ENCODE peak calls at places on chromosomes 2 and 18, in four cellular contexts. N, H, E and R are unnamed samples.

GRCh38 chr2:149735237-149735958 is 147.8 kb upstream of the MMADHC start:
- DNase-seq in N (no peak), H (peak), E (no peak), R (no peak)

GRCh38 chr2:98702127-98702802 is 28.7 kb downstream of the MGAT4A start:
- DNase-seq in N (no peak), H (no peak), E (no peak), R (peak)

GRCh38 chr2:128511731-128512663 is 193.3 kb upstream of the HS6ST1 start:
- DNase-seq in N (no peak), H (no peak), E (peak), R (no peak)

GRCh38 chr2:18479901-18480369 is 80.5 kb downstream of the RDH14 start:
- DNase-seq in N (no peak), H (peak), E (no peak), R (no peak)

GRCh38 chr2:28403388-28403956 is 10.8 kb downstream of the FOSL2 start:
- DNase-seq in N (no peak), H (no peak), E (no peak), R (no peak)

GRCh38 chr18:53909668-53910067 is 314.8 kb downstream of the MBD2 start:
- DNase-seq in N (no peak), H (no peak), E (peak), R (no peak)

GRCh38 chr18:79062806-79063205 is 6.4 kb upstream of the ATP9B start:
- DNase-seq in N (no peak), H (no peak), E (no peak), R (no peak)

GRCh38 chr2:136025057-136025973 is 39.9 kb upstream of the DARS1 start:
- DNase-seq in N (peak), H (peak), E (peak), R (peak)

GRCh38 chr2:218263817-218264611 is 3.2 kb downstream of the GPBAR1 start:
- DNase-seq in N (no peak), H (no peak), E (no peak), R (no peak)

GRCh38 chr2:43424262-43425207 is 171.3 kb downstream of the THADA start:
- DNase-seq in N (no peak), H (peak), E (no peak), R (no peak)

GRCh38 chr2:47056875-47057731 is 98.0 kb downstream of the STPG4 start:
- DNase-seq in N (no peak), H (peak), E (no peak), R (no peak)

GRCh38 chr2:241261628-241262027 is 53.8 kb downstream of the HDLBP start:
- DNase-seq in N (no peak), H (no peak), E (no peak), R (no peak)

GRCh38 chr2:124668161-124668560 is 643.1 kb downstream of the CNTNAP5 start:
- DNase-seq in N (no peak), H (no peak), E (no peak), R (no peak)

GRCh38 chr2:30336978-30337841 is 105.9 kb downstream of the LBH start:
- DNase-seq in N (no peak), H (no peak), E (no peak), R (no peak)

GRCh38 chr2:190215620-190216019 is 104.0 kb downstream of the HIBCH start:
- DNase-seq in N (no peak), H (peak), E (no peak), R (no peak)

GRCh38 chr2:156944871-156945270 is 312.6 kb upstream of the GALNT5 start:
- DNase-seq in N (no peak), H (no peak), E (no peak), R (no peak)

GRCh38 chr2:41595235-41595634 is 452.6 kb upstream of the PKDCC start:
- DNase-seq in N (no peak), H (peak), E (no peak), R (no peak)

GRCh38 chr2:198084136-198084535 is 279.7 kb downstream of the PLCL1 start:
- DNase-seq in N (no peak), H (no peak), E (no peak), R (no peak)

GRCh38 chr2:240458900-240459391 is 23.5 kb downstream of the GPC1 start:
- DNase-seq in N (no peak), H (no peak), E (peak), R (peak)

GRCh38 chr2:158539176-158539895 is 82.6 kb downstream of the PKP4 start:
- DNase-seq in N (no peak), H (peak), E (no peak), R (peak)

GRCh38 chr2:171410101-171410500 is 23.7 kb downstream of the METTL8 start:
- DNase-seq in N (no peak), H (no peak), E (no peak), R (no peak)

GRCh38 chr2:10380048-10380926 is 67.8 kb downstream of the ODC1 start:
- DNase-seq in N (no peak), H (peak), E (no peak), R (no peak)

GRCh38 chr2:159960413-159960812 is 102.0 kb downstream of the PLA2R1 start:
- DNase-seq in N (no peak), H (peak), E (no peak), R (no peak)

GRCh38 chr2:161471631-161472030 is 55.5 kb downstream of the TBR1 start:
- DNase-seq in N (no peak), H (no peak), E (no peak), R (no peak)

DNA sequence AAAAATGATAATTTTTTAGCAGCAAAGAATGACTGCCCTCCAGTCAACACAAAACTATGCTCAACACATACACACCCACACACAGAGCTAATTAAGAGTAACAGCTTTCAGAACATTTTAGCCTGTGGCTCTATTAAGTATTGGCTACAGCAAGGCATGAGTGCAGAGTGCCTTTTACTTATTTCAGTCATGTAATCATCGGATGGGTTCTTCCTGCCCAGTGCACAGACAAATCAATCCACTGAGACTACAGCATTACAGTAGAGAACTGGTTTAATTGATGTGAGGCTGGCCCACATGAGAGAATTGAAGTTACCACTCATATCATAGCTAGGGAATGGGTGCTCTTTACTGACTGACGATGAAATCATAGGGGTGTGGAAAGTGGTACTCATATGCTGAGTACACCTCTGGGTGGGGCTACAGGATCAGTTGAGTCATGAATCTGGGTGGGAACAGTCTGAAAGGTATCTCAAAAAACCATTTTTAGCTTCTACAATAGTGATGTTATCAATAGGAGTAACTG is 241.0 kb downstream of the FSIP2 start:
- DNase-seq in N (no peak), H (no peak), E (no peak), R (no peak)
- TF ChIP-seq CTCF in N (no peak), H (no peak), E (peak), R (no peak)

DNA sequence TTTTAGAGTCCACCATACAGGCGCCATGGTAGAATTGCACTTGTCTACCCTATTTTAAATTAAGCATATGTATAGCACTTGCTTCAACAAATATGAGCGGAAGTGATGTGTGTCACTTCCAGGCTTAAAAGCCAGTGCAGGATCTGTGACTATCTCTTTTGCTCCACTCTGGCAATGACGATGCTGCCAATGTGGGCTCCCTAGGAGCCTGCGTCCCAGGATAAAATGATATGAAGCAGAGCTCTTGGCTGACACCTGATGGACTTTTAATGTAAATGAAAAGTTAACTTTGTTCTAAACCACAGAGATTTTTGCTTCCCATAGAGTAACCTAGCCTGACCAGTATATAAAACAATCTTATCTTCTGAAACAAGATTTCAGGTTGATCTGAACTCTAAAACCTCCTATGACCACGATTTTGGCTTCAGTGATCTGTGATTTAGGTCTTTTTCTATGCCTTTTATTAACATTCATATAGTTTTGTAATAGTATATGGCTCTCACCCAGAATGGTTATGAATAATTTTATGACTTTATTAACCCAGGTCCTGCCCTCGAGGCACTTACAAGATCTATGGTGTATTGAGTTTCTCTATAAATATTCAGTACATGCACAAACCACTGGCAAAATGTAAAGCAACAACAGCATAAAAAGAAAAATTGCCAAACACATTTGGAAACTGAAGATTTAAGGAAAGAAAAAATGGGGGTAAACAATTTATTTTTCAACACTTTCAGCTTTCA is 422.5 kb upstream of the PIK3C3 start:
- DNase-seq in N (no peak), H (peak), E (peak), R (no peak)
- TF ChIP-seq CTCF in N (no peak), H (peak), E (peak), R (no peak)

GRCh38 chr2:21928292-21928691 is 804.5 kb downstream of the TDRD15 start:
- DNase-seq in N (no peak), H (peak), E (no peak), R (no peak)
- TF ChIP-seq CTCF in N (peak), H (peak), E (no peak), R (no peak)

GRCh38 chr2:203021986-203022385 is 7.3 kb downstream of the NBEAL1 start:
- DNase-seq in N (no peak), H (peak), E (no peak), R (no peak)
- TF ChIP-seq CTCF in N (no peak), H (no peak), E (no peak), R (no peak)

DNA sequence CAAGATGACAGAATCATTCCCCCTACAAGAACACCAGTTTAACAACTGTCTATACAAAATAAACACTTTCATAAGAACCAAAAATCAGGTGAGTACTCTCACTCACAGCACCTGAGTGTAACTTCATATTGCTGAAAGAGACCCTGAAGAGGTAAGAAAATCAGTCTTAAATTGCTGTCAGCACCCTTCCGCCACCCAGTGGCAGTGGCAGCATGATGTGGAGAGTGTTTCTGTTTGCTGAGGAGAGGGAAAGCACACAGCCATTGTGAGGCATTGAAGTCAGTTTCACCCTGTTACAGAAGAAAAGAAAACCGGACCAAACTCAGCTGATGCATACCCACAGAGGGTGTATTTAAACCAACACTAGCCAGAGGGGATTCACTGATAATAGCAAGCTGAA is 1240.8 kb upstream of the CRIM1 start:
- DNase-seq in N (no peak), H (no peak), E (peak), R (no peak)
- TF ChIP-seq CTCF in N (no peak), H (no peak), E (peak), R (no peak)

DNA sequence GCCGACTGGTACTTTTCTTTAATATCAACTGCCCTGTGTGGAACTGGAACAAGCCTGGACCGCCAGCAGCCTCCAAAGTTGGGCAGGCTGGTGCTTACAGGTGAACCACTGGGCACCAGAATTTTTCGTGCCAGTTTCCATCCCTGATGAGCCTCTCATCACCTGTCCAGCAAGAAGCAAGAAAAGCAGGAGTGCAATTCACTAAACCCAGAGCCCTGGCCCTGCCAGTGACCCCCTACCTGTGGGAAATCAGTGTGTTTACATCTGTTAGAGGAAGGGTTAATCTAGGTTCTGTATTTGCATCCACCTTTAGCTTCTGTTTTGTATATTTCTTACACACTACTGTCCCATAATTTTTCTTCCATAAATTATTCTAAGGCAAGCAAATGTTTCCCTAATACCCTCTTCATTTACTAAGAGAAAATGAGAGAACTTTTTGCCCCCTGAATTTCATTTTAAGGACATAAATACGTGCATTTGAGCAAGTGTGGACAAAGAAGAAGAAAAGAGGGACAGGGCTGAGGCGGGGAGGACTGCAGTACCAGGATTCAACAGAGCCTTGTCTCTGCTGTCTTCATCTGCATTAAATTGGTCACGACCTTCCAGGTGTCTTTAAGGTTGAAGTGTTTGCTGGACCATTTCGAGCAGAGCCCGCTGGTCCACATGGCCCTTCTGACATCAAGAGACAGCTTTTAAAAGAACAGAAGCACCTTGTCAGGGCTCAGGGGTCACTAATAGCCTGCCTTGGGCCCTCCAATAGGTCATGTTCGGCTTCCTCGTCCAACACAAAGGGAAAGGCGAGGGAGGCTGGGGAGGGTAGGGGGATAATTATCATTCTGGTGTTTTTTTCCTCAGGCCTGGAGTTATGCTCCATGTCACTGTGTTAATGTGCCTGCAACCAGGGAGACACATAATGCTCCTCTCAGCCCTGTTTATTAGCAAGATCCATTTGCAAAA is 763.0 kb downstream of the BCL11A start:
- DNase-seq in N (no peak), H (no peak), E (no peak), R (no peak)
- TF ChIP-seq CTCF in N (no peak), H (no peak), E (no peak), R (no peak)

GRCh38 chr2:111135910-111136297 is 15.2 kb downstream of the BCL2L11 start:
- DNase-seq in N (no peak), H (peak), E (peak), R (no peak)
- TF ChIP-seq CTCF in N (no peak), H (peak), E (peak), R (no peak)